ENCODE peak calls at places on chromosome 15, in nine cellular contexts. N is hippocampal formation; O is activated naive CD4-positive, alpha-beta T cell treated with anti-CD3 and anti-CD28 coated beads, Interleukin-2, amount 50 U/mL, for 72 hours; H is GDM1; Y is HFFc6; L is H7; E is T-helper 1 cell; V is ecto neural progenitor cell; G is amniotic stem cell. B is an unnamed sample.

GRCh38 chr15:31330836-31331235 is 4.2 kb downstream of the KLF13 start:
- DNase-seq in N (no peak), O (no peak), H (no peak), Y (no peak), L (no peak), E (no peak), V (no peak), G (no peak), B (peak; percentile 87)

GRCh38 chr15:27796405-27797085 is 302.6 kb downstream of the OCA2 start:
- DNase-seq in N (no peak), O (no peak), H (no peak), Y (no peak), L (peak; percentile 64), E (no peak), V (no peak), G (no peak), B (no peak)

GRCh38 chr15:70008697-70009285 is 88.9 kb downstream of the TLE3 start:
- DNase-seq in N (no peak), O (no peak), H (no peak), Y (no peak), L (no peak), E (no peak), V (no peak), G (no peak), B (peak; percentile 65)

GRCh38 chr15:91898843-91899242 is 45.3 kb downstream of the SLCO3A1 start:
- DNase-seq in N (no peak), O (no peak), H (no peak), Y (no peak), L (no peak), E (no peak), V (no peak), G (no peak), B (no peak)

GRCh38 chr15:38894260-38894948 is 329.8 kb upstream of the RASGRP1 start:
- DNase-seq in N (no peak), O (no peak), H (no peak), Y (peak; percentile 95), L (no peak), E (no peak), V (no peak), G (peak; percentile 75), B (no peak)

GRCh38 chr15:95017950-95018349 is 786.6 kb downstream of the MCTP2 start:
- DNase-seq in N (no peak), O (no peak), H (no peak), Y (no peak), L (peak; percentile 9), E (no peak), V (no peak), G (no peak), B (peak; percentile 47)

GRCh38 chr15:78455749-78456148 is 17.7 kb downstream of the IREB2 start:
- DNase-seq in N (no peak), O (no peak), H (no peak), Y (no peak), L (no peak), E (no peak), V (no peak), G (no peak), B (peak; percentile 72)

GRCh38 chr15:90018216-90018831 is 17.2 kb downstream of the ZNF710 start:
- DNase-seq in N (no peak), O (no peak), H (no peak), Y (no peak), L (peak; percentile 29), E (no peak), V (no peak), G (no peak), B (no peak)

GRCh38 chr15:99390667-99391066 is 139.4 kb downstream of the LRRC28 start:
- DNase-seq in N (no peak), O (no peak), H (no peak), Y (no peak), L (peak; percentile 70), E (no peak), V (no peak), G (no peak), B (no peak)

GRCh38 chr15:100663066-100663465 is 60.7 kb downstream of the ASB7 start:
- DNase-seq in N (no peak), O (no peak), H (no peak), Y (no peak), L (peak; percentile 86), E (no peak), V (peak; percentile 74), G (no peak), B (no peak)

GRCh38 chr15:79283252-79284048 is 928 bp downstream of the ANKRD34C start:
- DNase-seq in N (peak; percentile 21), O (peak; percentile 62), H (no peak), Y (no peak), L (peak; percentile 87), E (peak; percentile 5), V (peak; percentile 88), G (peak; percentile 4), B (peak; percentile 54)

GRCh38 chr15:63381301-63382192 is at the start of gene CA12:
- DNase-seq in N (no peak), O (peak; percentile 34), H (no peak), Y (no peak), L (peak; percentile 83), E (no peak), V (peak; percentile 66), G (no peak), B (peak; percentile 51)

GRCh38 chr15:65377976-65378366 is at the start of gene IGDCC3:
- DNase-seq in N (peak; percentile 34), O (no peak), H (no peak), Y (no peak), L (peak; percentile 99), E (no peak), V (peak; percentile 93), G (no peak), B (peak; percentile 47)

GRCh38 chr15:93146196-93146595 is 57.2 kb upstream of the RGMA start:
- DNase-seq in N (no peak), O (no peak), H (no peak), Y (no peak), L (no peak), E (no peak), V (no peak), G (no peak), B (no peak)

GRCh38 chr15:35751421-35752133 is 205.6 kb upstream of the DPH6 start:
- DNase-seq in N (peak; percentile 57), O (peak; percentile 63), H (peak; percentile 1), Y (peak; percentile 45), L (peak; percentile 39), E (peak; percentile 22), V (peak; percentile 67), G (peak; percentile 79), B (peak; percentile 76)

B was measured in thyroid gland.